ENCODE peak calls at places on chromosomes 11 and 22, in seven cellular contexts. T is activated effector memory CD4-positive, alpha-beta T cell treated with Interleukin-2 at 50 U/mL for 16 hours; D is effector memory CD4-positive, alpha-beta T cell; R is activated CD4-positive, alpha-beta T cell treated with anti-CD3 and anti-CD28 coated beads, Interleukin-2, amount 50 U/mL, for 24 hours; Y is AG09309; E is adrenal gland; K is NCI-H1694 treated with DMSO at 0.1 percent for 48 hours. X is an unnamed sample.

GRCh38 chr22:31243339-31244043 is 31.4 kb downstream of the LIMK2 start:
- DNase-seq in Y (no peak), T (no peak), R (no peak), D (no peak), E (no peak), K (no peak), X (no peak)

GRCh38 chr11:69106124-69106811 is 49.5 kb upstream of the SMIM38 start:
- DNase-seq in Y (no peak), R (no peak), E (no peak), D (no peak), K (no peak), T (no peak), X (no peak)

GRCh38 chr11:61913699-61914395 is 3.5 kb downstream of the RAB3IL1 start:
- DNase-seq in K (no peak), T (no peak), Y (no peak), E (no peak), D (no peak), R (no peak), X (no peak)

GRCh38 chr11:61955031-61955415 is 4.9 kb downstream of the BEST1 start:
- DNase-seq in R (no peak), D (no peak), T (no peak), Y (peak; percentile 72), K (no peak), E (peak; percentile 58), X (no peak)

GRCh38 chr22:26672590-26673468 is 15.4 kb downstream of the MIAT start:
- DNase-seq in R (peak; percentile 91), K (peak; percentile 90), E (peak; percentile 94), Y (peak; percentile 83), D (peak; percentile 90), T (peak; percentile 90), X (peak; percentile 92)

GRCh38 chr22:33917744-33918406 is 2.4 kb downstream of the LARGE1 start:
- DNase-seq in D (no peak), T (no peak), K (no peak), E (no peak), R (no peak), Y (no peak), X (no peak)

GRCh38 chr22:47690166-47690565 is 927.7 kb downstream of the TBC1D22A start:
- DNase-seq in T (no peak), E (no peak), D (no peak), K (no peak), Y (no peak), R (no peak), X (no peak)

GRCh38 chr11:61331636-61332035 is 1.3 kb downstream of the DDB1 start:
- DNase-seq in E (no peak), T (no peak), D (no peak), R (no peak), K (no peak), Y (no peak), X (no peak)

GRCh38 chr22:47043835-47044721 is 281.6 kb downstream of the TBC1D22A start:
- DNase-seq in T (no peak), D (no peak), Y (no peak), R (no peak), K (peak; percentile 36), E (no peak), X (no peak)

GRCh38 chr11:133476570-133477262 is 55.6 kb downstream of the OPCML start:
- DNase-seq in D (no peak), E (no peak), K (no peak), R (no peak), T (no peak), Y (no peak), X (no peak)

GRCh38 chr22:21033895-21034294 is 1.5 kb upstream of the SLC7A4 start:
- DNase-seq in D (no peak), K (no peak), E (no peak), R (no peak), Y (no peak), T (no peak), X (no peak)

GRCh38 chr11:130720232-130720787 is 196.0 kb downstream of the SNX19 start:
- DNase-seq in E (no peak), D (no peak), Y (no peak), T (no peak), R (no peak), K (no peak), X (no peak)

GRCh38 chr11:10688401-10688800 is 5.2 kb downstream of the IRAG1 start:
- DNase-seq in Y (no peak), T (no peak), D (no peak), E (no peak), R (no peak), K (no peak), X (no peak)

GRCh38 chr11:68066742-68067141 is 27.9 kb downstream of the TCIRG1 start:
- DNase-seq in T (no peak), R (no peak), Y (peak; percentile 13), D (no peak), E (no peak), K (no peak), X (no peak)